ENCODE peak calls at places on chromosomes 5 and 9, in four cellular contexts. C is esophagus muscularis mucosa, G is K562, Q is SK-N-SH. X is an unnamed sample.

GRCh38 chr5:141508440-141508807 is 19.5 kb downstream of the PCDHGC5 start:
- DNase-seq in C (no peak), G (no peak), Q (no peak), X (no peak)

GRCh38 chr5:1666812-1667588 is 132.6 kb downstream of the MRPL36 start:
- DNase-seq in C (peak), G (peak), Q (peak), X (no peak)

GRCh38 chr9:91676042-91676441 is 252.4 kb upstream of the NFIL3 start:
- DNase-seq in C (peak), G (no peak), Q (no peak), X (no peak)

GRCh38 chr9:134192311-134192950 is 28.1 kb upstream of the RNU6ATAC start:
- DNase-seq in C (no peak), G (no peak), Q (peak), X (no peak)

GRCh38 chr5:91126448-91126847 is 256.7 kb downstream of the ARRDC3 start:
- DNase-seq in C (no peak), G (no peak), Q (no peak), X (no peak)

GRCh38 chr5:74378464-74378863 is 262.1 kb downstream of the ENC1 start:
- DNase-seq in C (no peak), G (no peak), Q (no peak), X (no peak)

GRCh38 chr9:79955300-79955699 is 383.5 kb downstream of the TLE4 start:
- DNase-seq in C (peak), G (no peak), Q (no peak), X (no peak)

GRCh38 chr5:163459888-163460561 is at the start of gene NUDCD2:
- DNase-seq in C (peak), G (peak), Q (peak), X (peak)

GRCh38 chr5:89133975-89134374 is 251.0 kb upstream of the MEF2C start:
- DNase-seq in C (no peak), G (no peak), Q (no peak), X (no peak)

GRCh38 chr9:10443805-10444204 is 169.0 kb downstream of the PTPRD start:
- DNase-seq in C (no peak), G (no peak), Q (no peak), X (no peak)

DNA sequence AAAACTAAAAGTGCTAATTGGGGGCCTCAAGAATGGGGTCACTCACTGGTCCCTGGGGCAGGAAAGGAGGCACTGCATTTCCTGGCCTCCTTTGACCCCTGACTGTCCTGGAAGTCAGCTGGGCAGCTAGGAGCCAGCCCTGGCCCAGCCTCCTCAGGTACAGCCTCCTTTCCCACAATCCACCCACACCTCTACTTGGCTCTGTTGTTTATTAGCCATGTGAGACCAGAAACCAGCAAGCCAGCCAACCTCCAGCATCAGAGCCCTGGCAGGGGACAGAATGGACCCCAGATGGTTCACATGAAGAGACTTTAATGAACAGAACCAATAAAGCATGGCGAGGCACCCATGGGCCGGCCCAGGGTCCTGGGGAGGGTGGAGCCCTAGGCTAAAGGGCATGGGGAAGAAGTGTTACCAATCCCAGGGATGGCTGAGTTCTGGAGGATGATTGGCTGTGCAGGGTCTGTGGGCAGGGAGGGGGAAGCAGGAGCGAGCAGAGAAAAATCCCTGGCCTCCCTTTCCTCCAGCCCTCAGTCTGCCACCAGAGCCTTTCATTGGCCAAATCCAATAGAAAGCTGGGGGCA is 55.3 kb upstream of the ANGPTL2 start:
- DNase-seq in C (no peak), G (no peak), Q (no peak), X (no peak)
- TF ChIP-seq POLR2AphosphoS5 in C (no peak), G (no peak), Q (no peak), X (no peak)

GRCh38 chr5:122585111-122585415 is 189.8 kb upstream of the SNX2 start:
- DNase-seq in C (no peak), G (no peak), Q (no peak), X (no peak)
- TF ChIP-seq POLR2AphosphoS5 in C (no peak), G (no peak), Q (no peak), X (no peak)

GRCh38 chr9:85909390-85909789 is 31.6 kb upstream of the NAA35 start:
- DNase-seq in C (no peak), G (no peak), Q (no peak), X (no peak)
- TF ChIP-seq POLR2AphosphoS5 in C (no peak), G (no peak), Q (no peak), X (no peak)

GRCh38 chr5:59039296-59040006 is 456.6 kb downstream of the RAB3C start:
- DNase-seq in C (peak), G (peak), Q (peak), X (no peak)
- TF ChIP-seq POLR2AphosphoS5 in C (no peak), G (no peak), Q (peak), X (no peak)